ENCODE peak calls at places on chromosomes 5 and 9, in six cellular contexts. F is keratinocyte, C is AG09309, L is choroid plexus epithelial cell, P is BJ, A is sigmoid colon. K is an unnamed sample.

GRCh38 chr9:93092171-93092991 is 3.6 kb upstream of the CARD19 start:
- DNase-seq in L (no peak), A (peak; percentile 64), F (no peak), P (no peak), C (no peak), K (no peak)

GRCh38 chr5:93620487-93621339 is 37.7 kb downstream of the NR2F1 start:
- DNase-seq in L (peak; percentile 79), F (no peak), P (no peak), A (peak; percentile 72), C (no peak), K (no peak)

GRCh38 chr5:42570946-42571625 is 147.8 kb downstream of the GHR start:
- DNase-seq in C (no peak), P (no peak), A (no peak), F (no peak), L (peak; percentile 16), K (no peak)

GRCh38 chr5:33806736-33807442 is 84.9 kb downstream of the ADAMTS12 start:
- DNase-seq in P (peak; percentile 56), C (peak; percentile 49), L (peak; percentile 88), F (no peak), A (no peak), K (no peak)

GRCh38 chr9:79053613-79054012 is 518.2 kb upstream of the TLE4 start:
- DNase-seq in P (no peak), A (no peak), F (no peak), L (no peak), C (no peak), K (no peak)

GRCh38 chr9:13364271-13364670 is 84.8 kb upstream of the MPDZ start:
- DNase-seq in P (no peak), C (no peak), A (no peak), L (peak; percentile 3), F (no peak), K (peak; percentile 50)

GRCh38 chr5:142717582-142718215 is 31.8 kb upstream of the FGF1 start:
- DNase-seq in C (no peak), P (no peak), F (no peak), L (peak; percentile 86), A (no peak), K (no peak)

GRCh38 chr5:149632311-149633251 is 51.3 kb downstream of the ARHGEF37 start:
- DNase-seq in F (peak; percentile 76), P (no peak), C (no peak), L (peak; percentile 64), A (peak; percentile 55), K (peak; percentile 34)

GRCh38 chr9:35538361-35539234 is 48.7 kb downstream of the RUSC2 start:
- DNase-seq in P (peak; percentile 73), C (no peak), A (peak; percentile 93), F (no peak), L (peak; percentile 81), K (no peak)

GRCh38 chr5:125550237-125550636 is 803.8 kb upstream of the ZNF608 start:
- DNase-seq in A (no peak), L (peak; percentile 87), C (peak; percentile 8), F (no peak), P (no peak), K (peak; percentile 73)

GRCh38 chr5:122192883-122193496 is 63.6 kb downstream of the ZNF474 start:
- DNase-seq in L (peak; percentile 87), P (peak; percentile 16), C (no peak), F (peak; percentile 17), A (no peak), K (peak; percentile 74)

GRCh38 chr5:55713871-55714270 is 1.7 kb upstream of the SLC38A9 start:
- DNase-seq in C (no peak), P (no peak), A (no peak), L (peak; percentile 11), F (no peak), K (no peak)

GRCh38 chr5:115461506-115462290 is 82.9 kb downstream of the FEM1C start:
- DNase-seq in C (no peak), P (peak; percentile 44), F (peak; percentile 71), A (no peak), L (peak; percentile 61), K (peak; percentile 55)
- TF ChIP-seq CTCF in C (no peak), P (no peak), F (no peak), A (no peak), L (no peak), K (no peak)

GRCh38 chr5:96934695-96935555 is 955 bp upstream of the LNPEP start:
- DNase-seq in F (peak; percentile 59), P (peak; percentile 58), C (peak; percentile 80), L (peak; percentile 96), A (peak; percentile 95), K (peak; percentile 51)

GRCh38 chr5:96935556-96936430 is at the start of gene LNPEP:
- DNase-seq in P (peak; percentile 83), L (peak; percentile 99), C (peak; percentile 88), A (peak; percentile 98), F (peak; percentile 62), K (peak; percentile 95)

GRCh38 chr5:96932026-96932425 is 3.9 kb upstream of the LNPEP start:
- DNase-seq in L (no peak), P (no peak), A (no peak), F (no peak), C (no peak), K (no peak)

GRCh38 chr5:96934291-96934694 is 1.6 kb upstream of the LNPEP start:
- DNase-seq in C (peak; percentile 3), F (no peak), L (no peak), P (peak; percentile 15), A (no peak), K (peak; percentile 26)

DNA sequence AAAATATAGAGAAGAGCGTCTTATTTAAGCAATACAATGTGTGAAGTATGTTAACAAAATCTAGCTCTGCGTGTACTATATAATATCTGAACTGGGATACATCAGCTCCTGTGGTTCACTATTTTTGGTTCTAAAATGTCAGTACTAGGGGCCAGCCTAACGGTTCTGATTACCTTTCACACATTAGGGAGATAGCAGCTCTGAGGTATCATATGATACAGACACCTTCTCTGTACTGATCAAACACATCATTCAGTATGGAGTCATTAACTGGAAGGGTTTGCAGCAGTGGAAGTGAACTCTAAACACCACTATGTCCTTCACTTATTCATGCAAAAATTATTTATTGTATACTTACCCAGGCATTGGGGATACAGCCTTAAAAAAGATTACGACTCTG is 2.1 kb upstream of the LNPEP start:
- DNase-seq in L (no peak), A (no peak), P (no peak), F (no peak), C (no peak), K (no peak)
- H3K4me3 ChIP-seq in L (peak overlapping the region; percentile 86), A (peak overlapping the region; percentile 94), P (peak overlapping the region; percentile 53), F (peak overlapping the region; percentile 97), C (peak overlapping the region; percentile 77), K (peak overlapping the region; percentile 70)

DNA sequence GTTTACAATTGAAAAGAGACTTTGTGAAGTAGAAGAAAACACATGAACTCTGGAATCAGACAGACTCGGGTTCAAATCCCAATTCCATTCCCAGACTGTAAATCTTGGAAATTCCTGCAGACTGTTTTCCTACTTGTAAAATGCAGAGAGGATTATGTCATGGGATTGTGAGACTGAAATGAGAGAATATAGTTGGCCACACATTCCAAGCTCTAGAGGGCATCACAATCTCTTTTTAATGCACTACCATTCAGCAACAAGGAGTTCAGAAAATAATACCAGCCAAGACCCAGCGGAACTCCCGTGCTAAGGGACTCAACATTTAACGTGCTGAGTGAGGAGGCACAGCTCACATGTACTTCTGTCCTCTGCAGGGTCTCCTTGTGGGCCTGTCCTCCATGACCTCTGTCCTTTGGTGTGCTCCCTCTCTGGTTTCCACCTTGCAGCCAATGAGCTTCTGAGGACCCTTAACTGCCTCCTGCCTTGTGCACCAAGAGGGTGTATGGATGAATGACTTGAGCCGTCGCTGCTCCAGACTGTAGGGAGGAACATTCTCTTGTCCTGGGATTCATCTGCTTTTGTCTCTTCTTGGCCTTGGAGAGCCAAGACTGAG is 263.5 kb downstream of the NTRK2 start:
- DNase-seq in P (no peak), A (no peak), F (no peak), C (no peak), L (no peak), K (no peak)
- TF ChIP-seq CTCF in P (peak; percentile 8), A (no peak), F (peak; percentile 43), C (peak; percentile 19), L (no peak), K (peak; percentile 5)

GRCh38 chr5:1252681-1253080 is 27.5 kb downstream of the SLC6A18 start:
- DNase-seq in F (no peak), P (no peak), L (no peak), C (no peak), A (no peak), K (no peak)

GRCh38 chr5:1254196-1254595 is 29.0 kb downstream of the SLC6A18 start:
- DNase-seq in C (no peak), A (no peak), P (no peak), F (no peak), L (no peak), K (no peak)

GRCh38 chr5:1256776-1257175 is 31.6 kb downstream of the SLC6A18 start:
- DNase-seq in A (no peak), L (no peak), C (no peak), P (no peak), F (no peak), K (no peak)

GRCh38 chr5:1253456-1254105 is 28.4 kb downstream of the SLC6A18 start:
- DNase-seq in A (no peak), P (no peak), L (no peak), C (no peak), F (no peak), K (no peak)

GRCh38 chr5:1255081-1255561 is 29.9 kb downstream of the SLC6A18 start:
- DNase-seq in L (no peak), P (no peak), A (no peak), C (no peak), F (no peak), K (no peak)
- H3K4me3 ChIP-seq in L (no peak overlapping the region), P (no peak overlapping the region), A (no peak overlapping the region), C (no peak overlapping the region), F (no peak overlapping the region), K (no peak overlapping the region)

GRCh38 chr9:127634021-127634420 is 21.9 kb downstream of the STXBP1 start:
- DNase-seq in P (no peak), L (no peak), A (no peak), C (no peak), F (no peak), K (no peak)

GRCh38 chr9:127637322-127637847 is 25.3 kb downstream of the STXBP1 start:
- DNase-seq in P (peak; percentile 41), L (peak; percentile 88), F (no peak), A (no peak), C (peak; percentile 76), K (no peak)

GRCh38 chr9:127633216-127633615 is 21.1 kb downstream of the STXBP1 start:
- DNase-seq in A (no peak), L (no peak), P (no peak), C (no peak), F (no peak), K (no peak)

GRCh38 chr9:127635198-127635735 is 23.2 kb downstream of the STXBP1 start:
- DNase-seq in F (no peak), L (peak; percentile 34), P (no peak), A (no peak), C (no peak), K (no peak)

DNA sequence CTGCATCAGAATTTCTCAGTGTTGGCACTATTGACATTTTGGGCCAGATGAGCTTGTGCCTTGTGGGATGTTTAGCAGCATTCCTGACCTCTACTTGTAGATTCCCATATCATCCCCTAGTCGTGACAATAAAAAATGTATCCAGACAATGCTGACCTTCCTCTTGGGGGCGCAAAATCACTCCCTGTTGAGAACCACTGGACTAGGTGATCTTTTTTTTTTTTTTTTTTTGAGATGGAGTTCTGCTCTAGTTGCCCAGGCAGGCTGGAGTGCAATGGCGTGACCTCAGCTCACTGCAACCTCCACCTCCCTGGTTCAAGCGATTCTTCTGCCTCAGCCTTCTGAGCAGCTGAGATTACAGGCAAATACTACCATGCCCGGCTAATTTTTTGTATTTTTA is 22.6 kb downstream of the STXBP1 start:
- DNase-seq in L (no peak), P (no peak), A (no peak), C (no peak), F (no peak), K (no peak)
- TF ChIP-seq CTCF in L (no peak), P (no peak), A (no peak), C (no peak), F (no peak), K (no peak)

K was measured in astrocyte of the cerebellum.